ENCODE peak calls at places on chromosomes 2 and 18, in seven cellular contexts. A is fibroblast of pulmonary artery; H is activated T-cell treated with anti-CD3 and anti-CD28 coated beads, Interleukin-2, amount 50 U/mL, for 72 hours; I is upper lobe of right lung; W is psoas muscle; X is HT1080; T is GM19239. U is an unnamed sample.

GRCh38 chr2:135913726-135914365 is 37.6 kb upstream of the MCM6 start:
- DNase-seq in A (peak), H (peak), I (no peak), W (no peak), X (peak), T (no peak), U (no peak)

GRCh38 chr2:20196053-20196880 is 28.7 kb downstream of the SDC1 start:
- DNase-seq in A (no peak), H (no peak), I (peak), W (no peak), X (no peak), T (no peak), U (peak)

GRCh38 chr18:24056506-24056905 is 42.0 kb downstream of the TTC39C start:
- DNase-seq in A (no peak), H (no peak), I (no peak), W (no peak), X (no peak), T (no peak), U (no peak)

GRCh38 chr2:216665717-216666116 is 29.6 kb downstream of the IGFBP5 start:
- DNase-seq in A (peak), H (no peak), I (no peak), W (no peak), X (no peak), T (no peak), U (peak)

GRCh38 chr18:13710460-13710859 is 15.9 kb downstream of the FAM210A start:
- DNase-seq in A (no peak), H (no peak), I (peak), W (no peak), X (peak), T (no peak), U (no peak)

GRCh38 chr18:27797484-27797883 is 379.4 kb downstream of the CDH2 start:
- DNase-seq in A (no peak), H (no peak), I (no peak), W (no peak), X (no peak), T (no peak), U (no peak)

GRCh38 chr2:232522014-232522854 is 2.0 kb downstream of the PRSS56 start:
- DNase-seq in A (peak), H (peak), I (peak), W (peak), X (no peak), T (peak), U (no peak)

GRCh38 chr2:224638338-224638823 is 53.2 kb upstream of the CUL3 start:
- DNase-seq in A (no peak), H (peak), I (no peak), W (no peak), X (no peak), T (peak), U (no peak)

GRCh38 chr2:175567435-175568061 is 386.0 kb upstream of the ATP5MC3 start:
- DNase-seq in A (no peak), H (no peak), I (no peak), W (no peak), X (peak), T (no peak), U (no peak)

GRCh38 chr2:180990337-180990736 is 9.9 kb downstream of the UBE2E3 start:
- DNase-seq in A (no peak), H (no peak), I (no peak), W (no peak), X (peak), T (no peak), U (no peak)